ENCODE peak calls at places on chromosomes 11 and 22, in seven cellular contexts. J is HCT116, H is left ventricle myocardium inferior, W is heart left ventricle, Y is stomach, C is MM.1S, Z is left lung. I is an unnamed sample. For H3K4me1, the result is how much of the 10 kb centered on the place peaks cover.

GRCh38 chr11:23725752-23726151 is 771.1 kb upstream of the LUZP2 start:
- DNase-seq in Y (no peak), W (no peak), C (no peak), J (no peak), Z (no peak), H (no peak), I (no peak)

GRCh38 chr22:19739448-19739895 is 16.1 kb downstream of the GP1BB start:
- DNase-seq in C (no peak), J (no peak), Z (no peak), W (no peak), H (no peak), Y (no peak), I (no peak)

GRCh38 chr22:45007946-45008852 is 1.6 kb downstream of the PHF21B start:
- DNase-seq in J (no peak), C (no peak), H (no peak), Z (no peak), Y (no peak), W (no peak), I (no peak)

GRCh38 chr11:116176484-116177005 is 596.2 kb downstream of the BUD13 start:
- DNase-seq in W (no peak), C (no peak), H (no peak), Z (no peak), Y (no peak), J (no peak), I (no peak)

GRCh38 chr11:19018901-19019300 is 41.6 kb downstream of the MRGPRX2 start:
- DNase-seq in W (no peak), Y (no peak), Z (no peak), C (peak), J (no peak), H (no peak), I (no peak)

GRCh38 chr22:37492428-37493344 is 6.5 kb upstream of the MFNG start:
- DNase-seq in Z (peak), H (no peak), Y (no peak), J (no peak), W (no peak), C (peak), I (no peak)

GRCh38 chr22:29443861-29444431 is 5.6 kb downstream of the RFPL1 start:
- DNase-seq in J (no peak), Y (no peak), Z (no peak), H (no peak), C (no peak), W (no peak), I (no peak)

GRCh38 chr11:101880208-101880607 is 34.6 kb upstream of the CEP126 start:
- DNase-seq in H (no peak), J (peak), Z (no peak), Y (no peak), W (no peak), C (peak), I (no peak)

GRCh38 chr11:14318581-14318981 is 40.4 kb downstream of the RRAS2 start:
- DNase-seq in J (no peak), C (no peak), Y (no peak), H (no peak), Z (no peak), W (no peak), I (no peak)

GRCh38 chr11:14323118-14323676 is 35.8 kb downstream of the RRAS2 start:
- DNase-seq in J (no peak), W (no peak), H (no peak), Z (no peak), C (no peak), Y (no peak), I (no peak)

GRCh38 chr11:14320020-14320419 is 39.0 kb downstream of the RRAS2 start:
- DNase-seq in J (no peak), C (peak), W (no peak), Z (no peak), H (no peak), Y (no peak), I (no peak)

GRCh38 chr11:14327105-14327504 is 31.9 kb downstream of the RRAS2 start:
- DNase-seq in C (no peak), Z (no peak), J (no peak), H (no peak), W (no peak), Y (no peak), I (no peak)

DNA sequence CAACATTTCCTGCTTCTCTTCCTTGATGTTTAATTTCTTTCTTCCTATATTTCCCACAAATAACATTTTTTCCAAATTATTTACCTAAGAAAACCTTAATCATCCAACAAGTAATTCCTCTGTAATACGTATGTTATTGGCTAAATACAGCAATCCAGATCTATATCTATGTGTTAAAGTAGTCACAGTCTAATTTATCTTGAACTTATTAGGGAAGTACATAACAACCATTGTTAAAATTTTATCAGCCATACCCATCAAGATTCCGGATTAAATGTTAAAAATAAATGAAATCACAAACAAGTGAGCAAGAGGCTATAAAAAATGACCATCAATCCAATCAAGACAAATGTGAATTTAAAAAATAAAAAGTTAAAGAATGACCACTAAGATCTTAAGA is 36.5 kb downstream of the RRAS2 start:
- DNase-seq in Y (no peak), J (no peak), H (no peak), W (no peak), C (no peak), Z (no peak), I (no peak)
- H3K4me3 ChIP-seq in Y (no peak), J (no peak), H (no peak), W (no peak), C (no peak), Z (no peak), I (no peak)

GRCh38 chr22:24162377-24162927 is 18.8 kb upstream of the SUSD2 start:
- DNase-seq in Z (no peak), Y (no peak), J (no peak), W (no peak), C (no peak), H (no peak), I (no peak)
- H3K4me1 ChIP-seq in Z (under half), Y (under half), J (under half), W (half or more), C (under half), H (half or more), I (half or more)

DNA sequence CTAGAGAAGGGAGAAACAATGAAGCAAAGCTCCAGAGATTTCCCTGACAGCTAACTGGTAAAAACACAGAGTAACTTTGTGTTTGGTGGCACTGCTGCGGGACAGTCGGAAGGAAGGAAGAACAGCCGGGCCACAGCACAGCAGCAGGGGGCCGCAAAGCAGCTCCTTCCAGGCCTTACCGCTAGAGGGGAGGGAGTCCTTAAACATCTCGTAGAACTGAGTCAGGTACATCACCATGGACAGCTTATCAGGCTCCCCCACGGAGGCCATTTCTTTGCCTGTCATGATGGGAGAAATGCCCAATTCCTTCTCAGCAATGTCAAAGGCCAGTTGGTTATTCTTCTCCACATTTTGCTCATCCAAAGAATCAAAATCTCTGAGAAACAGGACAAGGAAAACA is 114.6 kb upstream of the BID start:
- DNase-seq in J (no peak), W (no peak), Z (no peak), H (no peak), Y (no peak), C (no peak), I (no peak)
- TF ChIP-seq CTCF in J (no peak), W (peak), Z (no peak), H (no peak), Y (no peak), C (no peak), I (peak)

DNA sequence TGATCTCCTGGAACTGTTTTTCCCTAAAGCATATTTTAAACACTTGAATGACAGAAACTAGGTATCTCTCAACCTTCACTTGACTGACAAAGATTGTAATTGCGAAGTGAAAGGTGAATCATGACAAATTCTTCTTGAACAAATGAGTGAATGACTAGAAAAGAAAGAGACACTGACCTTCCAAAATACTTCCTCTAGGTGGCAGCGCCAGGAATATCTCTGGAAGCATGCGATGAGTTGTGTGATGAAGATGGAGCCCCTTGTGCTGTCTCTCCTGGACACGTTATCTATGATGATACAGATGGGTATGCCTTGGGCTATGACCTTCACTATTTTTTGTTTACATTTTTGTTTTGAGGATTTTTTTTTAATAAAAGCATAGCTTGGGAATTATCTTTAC is 7.0 kb upstream of the CASP12 start:
- DNase-seq in J (peak), C (no peak), W (no peak), Y (no peak), H (no peak), Z (no peak), I (no peak)
- H3K4me3 ChIP-seq in J (no peak), C (no peak), W (no peak), Y (no peak), H (no peak), Z (no peak), I (no peak)

DNA sequence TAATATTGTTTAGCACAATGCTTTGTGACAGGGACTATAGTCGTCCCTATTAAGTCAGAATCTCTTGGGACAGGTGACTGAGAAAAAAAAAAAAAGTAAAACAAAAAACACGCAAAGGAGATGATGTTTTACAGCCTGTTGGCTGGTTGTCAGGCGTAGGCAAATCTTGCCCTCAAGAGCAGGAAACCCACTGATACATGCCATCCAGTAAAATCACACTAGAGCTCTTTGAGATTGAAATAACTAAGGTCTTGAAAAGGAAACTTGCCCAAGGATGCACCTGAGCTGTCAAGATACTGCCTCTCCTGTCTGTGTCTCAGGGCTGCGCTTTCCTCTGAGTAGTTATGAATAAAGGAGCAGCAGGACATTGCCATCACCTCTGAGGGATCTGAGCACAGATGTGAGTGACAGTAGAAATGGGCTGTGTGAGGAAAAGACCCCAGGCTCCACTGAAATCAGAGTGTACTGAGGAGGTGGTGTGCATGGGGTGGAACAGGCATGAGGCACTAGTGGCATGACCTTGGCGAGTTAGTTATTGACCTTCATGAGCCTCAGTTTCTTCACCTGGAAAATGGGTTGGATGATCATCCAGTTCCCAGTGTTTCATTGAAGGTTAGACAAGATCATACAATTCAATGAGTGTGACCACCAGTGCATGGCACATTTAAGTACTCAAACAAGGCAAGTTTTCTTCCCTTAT is 23.3 kb downstream of the MICAL2 start:
- DNase-seq in W (no peak), Y (no peak), J (no peak), Z (no peak), C (peak), H (no peak), I (no peak)
- H3K4me1 ChIP-seq in W (under half), Y (under half), J (under half), Z (under half), C (under half), H (half or more), I (under half)

GRCh38 chr11:5528495-5528894 is 12.0 kb upstream of the UBQLNL start:
- DNase-seq in Z (no peak), W (no peak), Y (no peak), J (no peak), C (no peak), H (no peak), I (no peak)
- TF ChIP-seq CTCF in Z (no peak), W (no peak), Y (no peak), J (no peak), C (no peak), H (no peak), I (no peak)

GRCh38 chr11:72228229-72228843 is 3.8 kb downstream of the INPPL1 start:
- DNase-seq in H (no peak), W (no peak), C (no peak), Z (no peak), J (no peak), Y (peak), I (no peak)
- H3K4me3 ChIP-seq in H (no peak), W (no peak), C (no peak), Z (no peak), J (no peak), Y (no peak), I (no peak)

GRCh38 chr11:134224710-134225662 is 515 bp downstream of the VPS26B start:
- DNase-seq in H (peak), C (peak), Z (peak), J (no peak), W (peak), Y (peak), I (peak)

GRCh38 chr11:134228625-134229024 is 4.2 kb downstream of the VPS26B start:
- DNase-seq in W (no peak), Y (no peak), H (no peak), C (peak), J (no peak), Z (no peak), I (no peak)

GRCh38 chr11:134223836-134224709 is at the start of the genes NCAPD3 and VPS26B:
- DNase-seq in C (peak), Z (peak), H (peak), W (peak), Y (peak), J (peak), I (peak)

GRCh38 chr11:134229131-134229790 is 4.8 kb downstream of the VPS26B start:
- DNase-seq in Z (no peak), Y (no peak), J (no peak), H (no peak), C (no peak), W (no peak), I (no peak)

GRCh38 chr11:134226806-134227325 is 2.4 kb downstream of the VPS26B start:
- DNase-seq in H (no peak), J (no peak), C (no peak), Z (no peak), W (no peak), Y (no peak), I (no peak)
- H3K4me1 ChIP-seq in H (half or more), J (under half), C (under half), Z (under half), W (half or more), Y (under half), I (under half)